ENCODE peak calls at places on chromosomes 7 and 10, in four cellular contexts. R is posterior cingulate gyrus; L is activated CD4-positive, alpha-beta T cell treated with anti-CD3 and anti-CD28 coated beads, Interleukin-2, amount 50 U/mL, for 4 hours; G is NCI-H1105 treated with DMSO at 0.1 percent for 48 hours. X is an unnamed sample.

GRCh38 chr7:134948736-134949135 is 37.6 kb upstream of the AGBL3 start:
- DNase-seq in R (no peak), L (no peak), G (no peak), X (no peak)

GRCh38 chr10:64115913-64116643 is 594.9 kb downstream of the REEP3 start:
- DNase-seq in R (no peak), L (no peak), G (peak), X (no peak)

GRCh38 chr7:155205368-155206285 is 92.1 kb upstream of the INSIG1 start:
- DNase-seq in R (no peak), L (peak), G (no peak), X (peak)

GRCh38 chr7:45689011-45689796 is 115.0 kb downstream of the ADCY1 start:
- DNase-seq in R (no peak), L (no peak), G (no peak), X (no peak)

GRCh38 chr10:21199501-21199900 is 302.4 kb upstream of the NEBL start:
- DNase-seq in R (no peak), L (no peak), G (no peak), X (no peak)

GRCh38 chr7:19112290-19113000 is 5.0 kb downstream of the TWIST1 start:
- DNase-seq in R (no peak), L (no peak), G (no peak), X (no peak)

GRCh38 chr7:97133166-97133565 is 15.7 kb downstream of the SDHAF3 start:
- DNase-seq in R (no peak), L (no peak), G (no peak), X (no peak)

GRCh38 chr7:41771717-41772116 is 68.8 kb upstream of the INHBA start:
- DNase-seq in R (no peak), L (no peak), G (no peak), X (no peak)

GRCh38 chr10:71685554-71686202 is 33.9 kb downstream of the C10orf105 start:
- DNase-seq in R (no peak), L (no peak), G (no peak), X (no peak)